ENCODE peak calls at places on chromosomes 7 and 10, in seven cellular contexts. M, Y, L, Z, P, I and X are unnamed samples.
A peak's percentile ranks its signal among the peaks of the same experiment; 100 is the strongest.

GRCh38 chr7:141123522-141123921 is 49.7 kb downstream of the TMEM178B start:
- ATAC-seq in M (no peak), Y (no peak), L (no peak), Z (no peak), P (no peak), I (no peak), X (no peak)

GRCh38 chr7:69728299-69728698 is 130.0 kb downstream of the AUTS2 start:
- ATAC-seq in M (no peak), Y (no peak), L (no peak), Z (no peak), P (no peak), I (peak; percentile 56), X (no peak)

GRCh38 chr10:78741541-78741940 is 327.2 kb upstream of the ZMIZ1 start:
- ATAC-seq in M (no peak), Y (no peak), L (peak; percentile 48), Z (no peak), P (no peak), I (peak; percentile 32), X (no peak)

GRCh38 chr7:28533267-28533666 is 120.9 kb downstream of the CREB5 start:
- ATAC-seq in M (no peak), Y (no peak), L (no peak), Z (no peak), P (no peak), I (no peak), X (no peak)

GRCh38 chr10:14822879-14823755 is 14.7 kb downstream of the CDNF start:
- ATAC-seq in M (no peak), Y (peak; percentile 73), L (no peak), Z (peak; percentile 45), P (no peak), I (peak; percentile 68), X (peak; percentile 51)

GRCh38 chr10:126278846-126279245 is 109.4 kb downstream of the ADAM12 start:
- ATAC-seq in M (no peak), Y (no peak), L (no peak), Z (no peak), P (no peak), I (no peak), X (no peak)

GRCh38 chr10:133225707-133226191 is 4.3 kb upstream of the UTF1 start:
- ATAC-seq in M (no peak), Y (no peak), L (no peak), Z (no peak), P (no peak), I (no peak), X (peak; percentile 88)

GRCh38 chr7:34309116-34309515 is 348.9 kb upstream of the NPSR1 start:
- ATAC-seq in M (no peak), Y (no peak), L (no peak), Z (no peak), P (no peak), I (no peak), X (no peak)

GRCh38 chr7:94160719-94161435 is 156.7 kb upstream of the BET1 start:
- ATAC-seq in M (no peak), Y (no peak), L (no peak), Z (peak; percentile 51), P (no peak), I (no peak), X (peak; percentile 28)

GRCh38 chr7:38453826-38454225 is 177.3 kb downstream of the AMPH start:
- ATAC-seq in M (no peak), Y (no peak), L (no peak), Z (no peak), P (no peak), I (no peak), X (no peak)

GRCh38 chr7:149564340-149565095 is 66.9 kb upstream of the ZNF746 start:
- ATAC-seq in M (no peak), Y (no peak), L (no peak), Z (no peak), P (no peak), I (no peak), X (no peak)

GRCh38 chr7:155745737-155746136 is 66.5 kb downstream of the SHH start:
- ATAC-seq in M (no peak), Y (no peak), L (no peak), Z (no peak), P (no peak), I (no peak), X (peak; percentile 44)

GRCh38 chr7:132618271-132618955 is 42.1 kb upstream of the PLXNA4 start:
- ATAC-seq in M (no peak), Y (no peak), L (no peak), Z (no peak), P (no peak), I (no peak), X (no peak)

GRCh38 chr7:30155481-30155880 is 20.7 kb downstream of the MTURN start:
- ATAC-seq in M (peak; percentile 80), Y (no peak), L (no peak), Z (no peak), P (no peak), I (peak; percentile 33), X (no peak)

GRCh38 chr10:126187399-126187798 is 200.9 kb downstream of the ADAM12 start:
- ATAC-seq in M (no peak), Y (peak; percentile 82), L (no peak), Z (no peak), P (no peak), I (no peak), X (no peak)

GRCh38 chr7:139299296-139299695 is 41.8 kb upstream of the FMC1 start:
- ATAC-seq in M (no peak), Y (no peak), L (no peak), Z (no peak), P (no peak), I (no peak), X (no peak)

GRCh38 chr7:85426487-85426960 is 239.7 kb upstream of the SEMA3D start:
- ATAC-seq in M (peak; percentile 83), Y (no peak), L (no peak), Z (no peak), P (no peak), I (no peak), X (no peak)

GRCh38 chr10:21318768-21319167 is 206.7 kb downstream of the SKIDA1 start:
- ATAC-seq in M (no peak), Y (no peak), L (no peak), Z (no peak), P (no peak), I (no peak), X (no peak)

GRCh38 chr7:31175672-31176071 is 123.6 kb downstream of the ADCYAP1R1 start:
- ATAC-seq in M (no peak), Y (peak; percentile 69), L (no peak), Z (no peak), P (no peak), I (no peak), X (no peak)

GRCh38 chr10:59391060-59391459 is 28.7 kb upstream of the FAM13C start:
- ATAC-seq in M (no peak), Y (no peak), L (no peak), Z (no peak), P (no peak), I (no peak), X (no peak)

GRCh38 chr10:93032105-93032808 is 28.3 kb upstream of the CYP26C1 start:
- ATAC-seq in M (no peak), Y (no peak), L (no peak), Z (peak; percentile 34), P (no peak), I (no peak), X (no peak)

GRCh38 chr7:8109196-8110022 is 140.8 kb downstream of the GLCCI1 start:
- ATAC-seq in M (no peak), Y (peak; percentile 46), L (no peak), Z (no peak), P (no peak), I (no peak), X (no peak)

GRCh38 chr7:107506683-107507339 is 37.0 kb downstream of the GPR22 start:
- ATAC-seq in M (peak; percentile 93), Y (peak; percentile 92), L (peak; percentile 41), Z (peak; percentile 97), P (no peak), I (peak; percentile 81), X (no peak)

GRCh38 chr7:134339475-134339874 is 22.7 kb upstream of the SLC35B4 start:
- ATAC-seq in M (no peak), Y (no peak), L (no peak), Z (no peak), P (no peak), I (no peak), X (no peak)

GRCh38 chr7:130554481-130554880 is 62.6 kb downstream of the MEST start:
- ATAC-seq in M (no peak), Y (no peak), L (no peak), Z (no peak), P (no peak), I (no peak), X (no peak)

GRCh38 chr7:107856806-107857540 is 34.0 kb upstream of the DLD start:
- ATAC-seq in M (peak; percentile 49), Y (no peak), L (no peak), Z (peak; percentile 74), P (no peak), I (peak; percentile 16), X (peak; percentile 91)

GRCh38 chr7:39531818-39532217 is 34.4 kb upstream of the YAE1 start:
- ATAC-seq in M (no peak), Y (no peak), L (no peak), Z (no peak), P (no peak), I (no peak), X (no peak)

GRCh38 chr10:86918022-86918471 is 39.4 kb downstream of the MMRN2 start:
- ATAC-seq in M (no peak), Y (no peak), L (peak; percentile 52), Z (no peak), P (no peak), I (peak; percentile 47), X (no peak)

GRCh38 chr10:77392236-77392721 is 245.3 kb downstream of the KCNMA1 start:
- ATAC-seq in M (no peak), Y (peak; percentile 58), L (peak; percentile 56), Z (no peak), P (no peak), I (peak; percentile 36), X (no peak)

GRCh38 chr10:351770-352318 is 216.6 kb downstream of the ZMYND11 start:
- ATAC-seq in M (no peak), Y (no peak), L (no peak), Z (no peak), P (peak; percentile 88), I (no peak), X (peak; percentile 78)